ENCODE peak calls at places on chromosomes 11 and 22, in six cellular contexts. One of them, this sample, is unnamed.

GRCh38 chr11:60868682-60869450 is 1.5 kb downstream of the ZP1 start:
- DNase-seq in nephron progenitor cell: no peak
- DNase-seq in HTR-8/SVneo: no peak
- DNase-seq in NCI-H1092 treated with DMSO at 0.1 percent for 48 hours: no peak
- DNase-seq in DMS79 treated with DMSO at 0.1 percent for 48 hours: no peak
- DNase-seq in stimulated activated CD4-positive, alpha-beta T cell treated with anti-CD3 and anti-CD28 coated beads, Interleukin-2, amount 100 ng/mL, for 24 hours: no peak
- DNase-seq in this sample: no peak

GRCh38 chr11:122692444-122692843 is 36.9 kb downstream of the UBASH3B start:
- DNase-seq in nephron progenitor cell: no peak
- DNase-seq in HTR-8/SVneo: no peak
- DNase-seq in NCI-H1092 treated with DMSO at 0.1 percent for 48 hours: no peak
- DNase-seq in DMS79 treated with DMSO at 0.1 percent for 48 hours: no peak
- DNase-seq in stimulated activated CD4-positive, alpha-beta T cell treated with anti-CD3 and anti-CD28 coated beads, Interleukin-2, amount 100 ng/mL, for 24 hours: no peak
- DNase-seq in this sample: no peak

GRCh38 chr11:2521081-2521480 is 76.3 kb downstream of the KCNQ1 start:
- DNase-seq in nephron progenitor cell: no peak
- DNase-seq in HTR-8/SVneo: no peak
- DNase-seq in NCI-H1092 treated with DMSO at 0.1 percent for 48 hours: no peak
- DNase-seq in DMS79 treated with DMSO at 0.1 percent for 48 hours: no peak
- DNase-seq in stimulated activated CD4-positive, alpha-beta T cell treated with anti-CD3 and anti-CD28 coated beads, Interleukin-2, amount 100 ng/mL, for 24 hours: no peak
- DNase-seq in this sample: no peak

GRCh38 chr11:73376803-73377629 is 817 bp downstream of the RELT start:
- DNase-seq in nephron progenitor cell: peak
- DNase-seq in HTR-8/SVneo: peak
- DNase-seq in NCI-H1092 treated with DMSO at 0.1 percent for 48 hours: peak
- DNase-seq in DMS79 treated with DMSO at 0.1 percent for 48 hours: peak
- DNase-seq in stimulated activated CD4-positive, alpha-beta T cell treated with anti-CD3 and anti-CD28 coated beads, Interleukin-2, amount 100 ng/mL, for 24 hours: peak
- DNase-seq in this sample: peak

GRCh38 chr11:121722431-121723256 is 269.9 kb upstream of the SORL1-AS1 start:
- DNase-seq in nephron progenitor cell: peak
- DNase-seq in HTR-8/SVneo: peak
- DNase-seq in NCI-H1092 treated with DMSO at 0.1 percent for 48 hours: peak
- DNase-seq in DMS79 treated with DMSO at 0.1 percent for 48 hours: peak
- DNase-seq in stimulated activated CD4-positive, alpha-beta T cell treated with anti-CD3 and anti-CD28 coated beads, Interleukin-2, amount 100 ng/mL, for 24 hours: peak
- DNase-seq in this sample: no peak

GRCh38 chr22:46067159-46068111 is 82.9 kb upstream of the PPARA start:
- DNase-seq in nephron progenitor cell: no peak
- DNase-seq in HTR-8/SVneo: no peak
- DNase-seq in NCI-H1092 treated with DMSO at 0.1 percent for 48 hours: no peak
- DNase-seq in DMS79 treated with DMSO at 0.1 percent for 48 hours: no peak
- DNase-seq in stimulated activated CD4-positive, alpha-beta T cell treated with anti-CD3 and anti-CD28 coated beads, Interleukin-2, amount 100 ng/mL, for 24 hours: no peak
- DNase-seq in this sample: no peak

GRCh38 chr11:118953265-118953664 is 2.8 kb upstream of the UPK2 start:
- DNase-seq in nephron progenitor cell: peak
- DNase-seq in HTR-8/SVneo: no peak
- DNase-seq in NCI-H1092 treated with DMSO at 0.1 percent for 48 hours: peak
- DNase-seq in DMS79 treated with DMSO at 0.1 percent for 48 hours: peak
- DNase-seq in stimulated activated CD4-positive, alpha-beta T cell treated with anti-CD3 and anti-CD28 coated beads, Interleukin-2, amount 100 ng/mL, for 24 hours: no peak
- DNase-seq in this sample: no peak

GRCh38 chr11:69241844-69242582 is 51.9 kb upstream of the MYEOV start:
- DNase-seq in nephron progenitor cell: no peak
- DNase-seq in HTR-8/SVneo: no peak
- DNase-seq in NCI-H1092 treated with DMSO at 0.1 percent for 48 hours: no peak
- DNase-seq in DMS79 treated with DMSO at 0.1 percent for 48 hours: no peak
- DNase-seq in stimulated activated CD4-positive, alpha-beta T cell treated with anti-CD3 and anti-CD28 coated beads, Interleukin-2, amount 100 ng/mL, for 24 hours: no peak
- DNase-seq in this sample: no peak

GRCh38 chr22:19357270-19358105 is 66.0 kb upstream of the CLTCL1 start:
- DNase-seq in nephron progenitor cell: no peak
- DNase-seq in HTR-8/SVneo: no peak
- DNase-seq in NCI-H1092 treated with DMSO at 0.1 percent for 48 hours: no peak
- DNase-seq in DMS79 treated with DMSO at 0.1 percent for 48 hours: peak
- DNase-seq in stimulated activated CD4-positive, alpha-beta T cell treated with anti-CD3 and anti-CD28 coated beads, Interleukin-2, amount 100 ng/mL, for 24 hours: no peak
- DNase-seq in this sample: no peak

GRCh38 chr11:61972796-61973602 is 5.6 kb upstream of the FTH1 start:
- DNase-seq in nephron progenitor cell: no peak
- DNase-seq in HTR-8/SVneo: no peak
- DNase-seq in NCI-H1092 treated with DMSO at 0.1 percent for 48 hours: no peak
- DNase-seq in DMS79 treated with DMSO at 0.1 percent for 48 hours: peak
- DNase-seq in stimulated activated CD4-positive, alpha-beta T cell treated with anti-CD3 and anti-CD28 coated beads, Interleukin-2, amount 100 ng/mL, for 24 hours: no peak
- DNase-seq in this sample: no peak

GRCh38 chr22:21651521-21652009 is 9.5 kb downstream of the SDF2L1 start:
- DNase-seq in nephron progenitor cell: no peak
- DNase-seq in HTR-8/SVneo: no peak
- DNase-seq in NCI-H1092 treated with DMSO at 0.1 percent for 48 hours: peak
- DNase-seq in DMS79 treated with DMSO at 0.1 percent for 48 hours: no peak
- DNase-seq in stimulated activated CD4-positive, alpha-beta T cell treated with anti-CD3 and anti-CD28 coated beads, Interleukin-2, amount 100 ng/mL, for 24 hours: no peak
- DNase-seq in this sample: no peak

GRCh38 chr22:32528316-32528715 is 53.7 kb downstream of the FBXO7 start:
- DNase-seq in nephron progenitor cell: no peak
- DNase-seq in HTR-8/SVneo: no peak
- DNase-seq in NCI-H1092 treated with DMSO at 0.1 percent for 48 hours: no peak
- DNase-seq in DMS79 treated with DMSO at 0.1 percent for 48 hours: no peak
- DNase-seq in stimulated activated CD4-positive, alpha-beta T cell treated with anti-CD3 and anti-CD28 coated beads, Interleukin-2, amount 100 ng/mL, for 24 hours: no peak
- DNase-seq in this sample: no peak

GRCh38 chr11:85628771-85629341 is 463 bp downstream of the TMEM126B start:
- DNase-seq in nephron progenitor cell: no peak
- DNase-seq in HTR-8/SVneo: no peak
- DNase-seq in NCI-H1092 treated with DMSO at 0.1 percent for 48 hours: no peak
- DNase-seq in DMS79 treated with DMSO at 0.1 percent for 48 hours: peak
- DNase-seq in stimulated activated CD4-positive, alpha-beta T cell treated with anti-CD3 and anti-CD28 coated beads, Interleukin-2, amount 100 ng/mL, for 24 hours: peak
- DNase-seq in this sample: peak

GRCh38 chr11:7484645-7485044 is 661 bp upstream of the OLFML1 start:
- DNase-seq in nephron progenitor cell: no peak
- DNase-seq in HTR-8/SVneo: no peak
- DNase-seq in NCI-H1092 treated with DMSO at 0.1 percent for 48 hours: no peak
- DNase-seq in DMS79 treated with DMSO at 0.1 percent for 48 hours: no peak
- DNase-seq in stimulated activated CD4-positive, alpha-beta T cell treated with anti-CD3 and anti-CD28 coated beads, Interleukin-2, amount 100 ng/mL, for 24 hours: no peak
- DNase-seq in this sample: no peak

GRCh38 chr11:62402994-62403393 is 15.8 kb upstream of the SCGB1A1 start:
- DNase-seq in nephron progenitor cell: no peak
- DNase-seq in HTR-8/SVneo: no peak
- DNase-seq in NCI-H1092 treated with DMSO at 0.1 percent for 48 hours: no peak
- DNase-seq in DMS79 treated with DMSO at 0.1 percent for 48 hours: no peak
- DNase-seq in stimulated activated CD4-positive, alpha-beta T cell treated with anti-CD3 and anti-CD28 coated beads, Interleukin-2, amount 100 ng/mL, for 24 hours: no peak
- DNase-seq in this sample: no peak

GRCh38 chr11:115182282-115182952 is 321.8 kb downstream of the CADM1 start:
- DNase-seq in nephron progenitor cell: no peak
- DNase-seq in HTR-8/SVneo: no peak
- DNase-seq in NCI-H1092 treated with DMSO at 0.1 percent for 48 hours: no peak
- DNase-seq in DMS79 treated with DMSO at 0.1 percent for 48 hours: no peak
- DNase-seq in stimulated activated CD4-positive, alpha-beta T cell treated with anti-CD3 and anti-CD28 coated beads, Interleukin-2, amount 100 ng/mL, for 24 hours: no peak
- DNase-seq in this sample: no peak

GRCh38 chr11:17214338-17214737 is 6.6 kb upstream of the PIK3C2A start:
- DNase-seq in nephron progenitor cell: no peak
- DNase-seq in HTR-8/SVneo: no peak
- DNase-seq in NCI-H1092 treated with DMSO at 0.1 percent for 48 hours: no peak
- DNase-seq in DMS79 treated with DMSO at 0.1 percent for 48 hours: no peak
- DNase-seq in stimulated activated CD4-positive, alpha-beta T cell treated with anti-CD3 and anti-CD28 coated beads, Interleukin-2, amount 100 ng/mL, for 24 hours: no peak
- DNase-seq in this sample: no peak

GRCh38 chr11:120314861-120315260 is 10.2 kb upstream of the TLCD5 start:
- DNase-seq in nephron progenitor cell: no peak
- DNase-seq in HTR-8/SVneo: no peak
- DNase-seq in NCI-H1092 treated with DMSO at 0.1 percent for 48 hours: no peak
- DNase-seq in DMS79 treated with DMSO at 0.1 percent for 48 hours: no peak
- DNase-seq in stimulated activated CD4-positive, alpha-beta T cell treated with anti-CD3 and anti-CD28 coated beads, Interleukin-2, amount 100 ng/mL, for 24 hours: no peak
- DNase-seq in this sample: no peak

GRCh38 chr11:280762-281485 is 2.7 kb downstream of the NLRP6 start:
- DNase-seq in nephron progenitor cell: no peak
- DNase-seq in HTR-8/SVneo: no peak
- DNase-seq in NCI-H1092 treated with DMSO at 0.1 percent for 48 hours: no peak
- DNase-seq in DMS79 treated with DMSO at 0.1 percent for 48 hours: no peak
- DNase-seq in stimulated activated CD4-positive, alpha-beta T cell treated with anti-CD3 and anti-CD28 coated beads, Interleukin-2, amount 100 ng/mL, for 24 hours: peak
- DNase-seq in this sample: peak

GRCh38 chr11:123214396-123214795 is 19.3 kb upstream of the CLMP start:
- DNase-seq in nephron progenitor cell: no peak
- DNase-seq in HTR-8/SVneo: no peak
- DNase-seq in NCI-H1092 treated with DMSO at 0.1 percent for 48 hours: no peak
- DNase-seq in DMS79 treated with DMSO at 0.1 percent for 48 hours: no peak
- DNase-seq in stimulated activated CD4-positive, alpha-beta T cell treated with anti-CD3 and anti-CD28 coated beads, Interleukin-2, amount 100 ng/mL, for 24 hours: no peak
- DNase-seq in this sample: no peak

GRCh38 chr11:45765107-45765668 is 39.8 kb upstream of the SLC35C1 start:
- DNase-seq in nephron progenitor cell: no peak
- DNase-seq in HTR-8/SVneo: no peak
- DNase-seq in NCI-H1092 treated with DMSO at 0.1 percent for 48 hours: no peak
- DNase-seq in DMS79 treated with DMSO at 0.1 percent for 48 hours: no peak
- DNase-seq in stimulated activated CD4-positive, alpha-beta T cell treated with anti-CD3 and anti-CD28 coated beads, Interleukin-2, amount 100 ng/mL, for 24 hours: no peak
- DNase-seq in this sample: no peak

GRCh38 chr11:134753805-134754130 is 341.7 kb upstream of the B3GAT1 start:
- DNase-seq in nephron progenitor cell: no peak
- DNase-seq in HTR-8/SVneo: no peak
- DNase-seq in NCI-H1092 treated with DMSO at 0.1 percent for 48 hours: no peak
- DNase-seq in DMS79 treated with DMSO at 0.1 percent for 48 hours: no peak
- DNase-seq in stimulated activated CD4-positive, alpha-beta T cell treated with anti-CD3 and anti-CD28 coated beads, Interleukin-2, amount 100 ng/mL, for 24 hours: no peak
- DNase-seq in this sample: no peak

GRCh38 chr11:57214494-57214893 is 22.6 kb downstream of the APLNR start:
- DNase-seq in nephron progenitor cell: no peak
- DNase-seq in HTR-8/SVneo: peak
- DNase-seq in NCI-H1092 treated with DMSO at 0.1 percent for 48 hours: no peak
- DNase-seq in DMS79 treated with DMSO at 0.1 percent for 48 hours: no peak
- DNase-seq in stimulated activated CD4-positive, alpha-beta T cell treated with anti-CD3 and anti-CD28 coated beads, Interleukin-2, amount 100 ng/mL, for 24 hours: no peak
- DNase-seq in this sample: no peak

GRCh38 chr11:70381872-70382842 is 16.2 kb upstream of the CTTN start:
- DNase-seq in nephron progenitor cell: no peak
- DNase-seq in HTR-8/SVneo: no peak
- DNase-seq in NCI-H1092 treated with DMSO at 0.1 percent for 48 hours: no peak
- DNase-seq in DMS79 treated with DMSO at 0.1 percent for 48 hours: no peak
- DNase-seq in stimulated activated CD4-positive, alpha-beta T cell treated with anti-CD3 and anti-CD28 coated beads, Interleukin-2, amount 100 ng/mL, for 24 hours: no peak
- DNase-seq in this sample: no peak

GRCh38 chr11:102794382-102794781 is 3.6 kb downstream of the MMP1 start:
- DNase-seq in nephron progenitor cell: peak
- DNase-seq in HTR-8/SVneo: no peak
- DNase-seq in NCI-H1092 treated with DMSO at 0.1 percent for 48 hours: no peak
- DNase-seq in DMS79 treated with DMSO at 0.1 percent for 48 hours: no peak
- DNase-seq in stimulated activated CD4-positive, alpha-beta T cell treated with anti-CD3 and anti-CD28 coated beads, Interleukin-2, amount 100 ng/mL, for 24 hours: peak
- DNase-seq in this sample: no peak

GRCh38 chr11:73288197-73288872 is 16.2 kb downstream of the P2RY6 start:
- DNase-seq in nephron progenitor cell: no peak
- DNase-seq in HTR-8/SVneo: no peak
- DNase-seq in NCI-H1092 treated with DMSO at 0.1 percent for 48 hours: no peak
- DNase-seq in DMS79 treated with DMSO at 0.1 percent for 48 hours: no peak
- DNase-seq in stimulated activated CD4-positive, alpha-beta T cell treated with anti-CD3 and anti-CD28 coated beads, Interleukin-2, amount 100 ng/mL, for 24 hours: no peak
- DNase-seq in this sample: no peak

GRCh38 chr11:61004841-61005240 is 33.4 kb downstream of the CD6 start:
- DNase-seq in nephron progenitor cell: no peak
- DNase-seq in HTR-8/SVneo: no peak
- DNase-seq in NCI-H1092 treated with DMSO at 0.1 percent for 48 hours: no peak
- DNase-seq in DMS79 treated with DMSO at 0.1 percent for 48 hours: peak
- DNase-seq in stimulated activated CD4-positive, alpha-beta T cell treated with anti-CD3 and anti-CD28 coated beads, Interleukin-2, amount 100 ng/mL, for 24 hours: no peak
- DNase-seq in this sample: peak

GRCh38 chr22:39592104-39593060 is 21.8 kb downstream of the CACNA1I start:
- DNase-seq in nephron progenitor cell: no peak
- DNase-seq in HTR-8/SVneo: peak
- DNase-seq in NCI-H1092 treated with DMSO at 0.1 percent for 48 hours: peak
- DNase-seq in DMS79 treated with DMSO at 0.1 percent for 48 hours: peak
- DNase-seq in stimulated activated CD4-positive, alpha-beta T cell treated with anti-CD3 and anti-CD28 coated beads, Interleukin-2, amount 100 ng/mL, for 24 hours: no peak
- DNase-seq in this sample: no peak

GRCh38 chr22:50056214-50056972 is 1.7 kb downstream of the TTLL8 start:
- DNase-seq in nephron progenitor cell: no peak
- DNase-seq in HTR-8/SVneo: no peak
- DNase-seq in NCI-H1092 treated with DMSO at 0.1 percent for 48 hours: no peak
- DNase-seq in DMS79 treated with DMSO at 0.1 percent for 48 hours: no peak
- DNase-seq in stimulated activated CD4-positive, alpha-beta T cell treated with anti-CD3 and anti-CD28 coated beads, Interleukin-2, amount 100 ng/mL, for 24 hours: no peak
- DNase-seq in this sample: no peak

GRCh38 chr11:111220716-111221115 is 24.8 kb upstream of the POU2AF2 start:
- DNase-seq in nephron progenitor cell: no peak
- DNase-seq in HTR-8/SVneo: no peak
- DNase-seq in NCI-H1092 treated with DMSO at 0.1 percent for 48 hours: no peak
- DNase-seq in DMS79 treated with DMSO at 0.1 percent for 48 hours: peak
- DNase-seq in stimulated activated CD4-positive, alpha-beta T cell treated with anti-CD3 and anti-CD28 coated beads, Interleukin-2, amount 100 ng/mL, for 24 hours: no peak
- DNase-seq in this sample: no peak

GRCh38 chr11:554824-555499 is 5.6 kb downstream of the LMNTD2 start:
- DNase-seq in nephron progenitor cell: peak
- DNase-seq in HTR-8/SVneo: peak
- DNase-seq in NCI-H1092 treated with DMSO at 0.1 percent for 48 hours: peak
- DNase-seq in DMS79 treated with DMSO at 0.1 percent for 48 hours: peak
- DNase-seq in stimulated activated CD4-positive, alpha-beta T cell treated with anti-CD3 and anti-CD28 coated beads, Interleukin-2, amount 100 ng/mL, for 24 hours: peak
- DNase-seq in this sample: peak

GRCh38 chr22:37314315-37315046 is 32.2 kb downstream of the CYTH4 start:
- DNase-seq in nephron progenitor cell: no peak
- DNase-seq in HTR-8/SVneo: no peak
- DNase-seq in NCI-H1092 treated with DMSO at 0.1 percent for 48 hours: no peak
- DNase-seq in DMS79 treated with DMSO at 0.1 percent for 48 hours: no peak
- DNase-seq in stimulated activated CD4-positive, alpha-beta T cell treated with anti-CD3 and anti-CD28 coated beads, Interleukin-2, amount 100 ng/mL, for 24 hours: peak
- DNase-seq in this sample: peak

GRCh38 chr22:40348025-40348658 is 1.8 kb downstream of the ADSL start:
- DNase-seq in nephron progenitor cell: peak
- DNase-seq in HTR-8/SVneo: peak
- DNase-seq in NCI-H1092 treated with DMSO at 0.1 percent for 48 hours: peak
- DNase-seq in DMS79 treated with DMSO at 0.1 percent for 48 hours: peak
- DNase-seq in stimulated activated CD4-positive, alpha-beta T cell treated with anti-CD3 and anti-CD28 coated beads, Interleukin-2, amount 100 ng/mL, for 24 hours: peak
- DNase-seq in this sample: peak

GRCh38 chr11:28632338-28632737 is 524.1 kb downstream of the METTL15 start:
- DNase-seq in nephron progenitor cell: no peak
- DNase-seq in HTR-8/SVneo: no peak
- DNase-seq in NCI-H1092 treated with DMSO at 0.1 percent for 48 hours: no peak
- DNase-seq in DMS79 treated with DMSO at 0.1 percent for 48 hours: no peak
- DNase-seq in stimulated activated CD4-positive, alpha-beta T cell treated with anti-CD3 and anti-CD28 coated beads, Interleukin-2, amount 100 ng/mL, for 24 hours: no peak
- DNase-seq in this sample: no peak

GRCh38 chr22:45228401-45228754 is 12.3 kb downstream of the KIAA0930 start:
- DNase-seq in nephron progenitor cell: no peak
- DNase-seq in HTR-8/SVneo: no peak
- DNase-seq in NCI-H1092 treated with DMSO at 0.1 percent for 48 hours: no peak
- DNase-seq in DMS79 treated with DMSO at 0.1 percent for 48 hours: no peak
- DNase-seq in stimulated activated CD4-positive, alpha-beta T cell treated with anti-CD3 and anti-CD28 coated beads, Interleukin-2, amount 100 ng/mL, for 24 hours: no peak
- DNase-seq in this sample: no peak

GRCh38 chr11:14058061-14058460 is 95.5 kb downstream of the SPON1 start:
- DNase-seq in nephron progenitor cell: no peak
- DNase-seq in HTR-8/SVneo: no peak
- DNase-seq in NCI-H1092 treated with DMSO at 0.1 percent for 48 hours: no peak
- DNase-seq in DMS79 treated with DMSO at 0.1 percent for 48 hours: no peak
- DNase-seq in stimulated activated CD4-positive, alpha-beta T cell treated with anti-CD3 and anti-CD28 coated beads, Interleukin-2, amount 100 ng/mL, for 24 hours: no peak
- DNase-seq in this sample: no peak

GRCh38 chr11:10398525-10398924 is 56.5 kb upstream of the AMPD3 start:
- DNase-seq in nephron progenitor cell: no peak
- DNase-seq in HTR-8/SVneo: no peak
- DNase-seq in NCI-H1092 treated with DMSO at 0.1 percent for 48 hours: no peak
- DNase-seq in DMS79 treated with DMSO at 0.1 percent for 48 hours: no peak
- DNase-seq in stimulated activated CD4-positive, alpha-beta T cell treated with anti-CD3 and anti-CD28 coated beads, Interleukin-2, amount 100 ng/mL, for 24 hours: no peak
- DNase-seq in this sample: no peak

GRCh38 chr11:75272821-75273301 is 32.3 kb downstream of the TPBGL start:
- DNase-seq in nephron progenitor cell: no peak
- DNase-seq in HTR-8/SVneo: no peak
- DNase-seq in NCI-H1092 treated with DMSO at 0.1 percent for 48 hours: no peak
- DNase-seq in DMS79 treated with DMSO at 0.1 percent for 48 hours: no peak
- DNase-seq in stimulated activated CD4-positive, alpha-beta T cell treated with anti-CD3 and anti-CD28 coated beads, Interleukin-2, amount 100 ng/mL, for 24 hours: no peak
- DNase-seq in this sample: no peak

GRCh38 chr11:64686466-64687175 is 36.4 kb downstream of the NRXN2 start:
- DNase-seq in nephron progenitor cell: no peak
- DNase-seq in HTR-8/SVneo: no peak
- DNase-seq in NCI-H1092 treated with DMSO at 0.1 percent for 48 hours: no peak
- DNase-seq in DMS79 treated with DMSO at 0.1 percent for 48 hours: no peak
- DNase-seq in stimulated activated CD4-positive, alpha-beta T cell treated with anti-CD3 and anti-CD28 coated beads, Interleukin-2, amount 100 ng/mL, for 24 hours: no peak
- DNase-seq in this sample: no peak

This sample was measured in stimulated activated naive CD4-positive, alpha-beta T cell treated with Interleukin-2 at 50 U/mL for 16 hours.